ENCODE peak calls at places on chromosomes 5 and 9, in five cellular contexts. F, E, U, V and O are unnamed samples.

GRCh38 chr5:100311811-100312210 is 223.4 kb upstream of the FAM174A start:
- DNase-seq in F (peak), E (no peak), U (no peak), V (no peak), O (no peak)

GRCh38 chr5:35890021-35890740 is 33.5 kb downstream of the IL7R start:
- DNase-seq in F (no peak), E (peak), U (no peak), V (no peak), O (no peak)

GRCh38 chr9:116895956-116896355 is 208.9 kb downstream of the TRIM32 start:
- DNase-seq in F (no peak), E (no peak), U (no peak), V (no peak), O (no peak)

GRCh38 chr9:129394011-129394919 is 216.2 kb upstream of the IER5L start:
- DNase-seq in F (no peak), E (peak), U (no peak), V (peak), O (no peak)

GRCh38 chr5:43997647-43998251 is 391.5 kb downstream of the FGF10 start:
- DNase-seq in F (no peak), E (no peak), U (no peak), V (no peak), O (no peak)

GRCh38 chr5:155953335-155953734 is 373.6 kb upstream of the SGCD start:
- DNase-seq in F (no peak), E (no peak), U (no peak), V (no peak), O (no peak)

GRCh38 chr5:77518304-77518703 is 26.2 kb upstream of the WDR41 start:
- DNase-seq in F (peak), E (peak), U (no peak), V (no peak), O (no peak)

GRCh38 chr5:168603776-168604175 is 24.6 kb upstream of the PANK3 start:
- DNase-seq in F (no peak), E (no peak), U (no peak), V (no peak), O (no peak)

GRCh38 chr9:96655198-96655851 is at the start of gene PRXL2C:
- DNase-seq in F (peak), E (peak), U (peak), V (peak), O (peak)

GRCh38 chr5:135645336-135645735 is 66.5 kb upstream of the CXCL14 start:
- DNase-seq in F (no peak), E (no peak), U (no peak), V (no peak), O (no peak)

GRCh38 chr9:38443181-38443580 is 18.9 kb upstream of the IGFBPL1 start:
- DNase-seq in F (no peak), E (no peak), U (no peak), V (no peak), O (no peak)

GRCh38 chr9:131030239-131030977 is 21.4 kb downstream of the LAMC3 start:
- DNase-seq in F (no peak), E (no peak), U (no peak), V (no peak), O (no peak)

GRCh38 chr9:69601698-69602097 is 70.5 kb downstream of the APBA1 start:
- DNase-seq in F (peak), E (no peak), U (no peak), V (no peak), O (no peak)

GRCh38 chr9:125815568-125815967 is 68.4 kb downstream of the PBX3 start:
- DNase-seq in F (peak), E (no peak), U (no peak), V (no peak), O (no peak)

GRCh38 chr9:132572921-132573320 is 9.5 kb upstream of the BARHL1 start:
- DNase-seq in F (no peak), E (no peak), U (no peak), V (no peak), O (no peak)

GRCh38 chr5:75601567-75601966 is 9.7 kb upstream of the ANKDD1B start:
- DNase-seq in F (no peak), E (no peak), U (no peak), V (no peak), O (no peak)

GRCh38 chr9:69658987-69659677 is 13.0 kb downstream of the APBA1 start:
- DNase-seq in F (no peak), E (no peak), U (no peak), V (no peak), O (no peak)

GRCh38 chr5:43680286-43680685 is 77.3 kb downstream of the NNT start:
- DNase-seq in F (no peak), E (peak), U (no peak), V (no peak), O (no peak)

GRCh38 chr5:114176356-114176755 is 185.5 kb upstream of the KCNN2 start:
- DNase-seq in F (peak), E (no peak), U (no peak), V (no peak), O (no peak)

GRCh38 chr9:818958-819357 is 22.5 kb upstream of the DMRT1 start:
- DNase-seq in F (no peak), E (no peak), U (no peak), V (no peak), O (no peak)

GRCh38 chr5:52886206-52886605 is 98.5 kb downstream of the ITGA1 start:
- DNase-seq in F (no peak), E (no peak), U (no peak), V (no peak), O (no peak)

GRCh38 chr5:175728885-175729828 is 71.3 kb downstream of the HRH2 start:
- DNase-seq in F (no peak), E (no peak), U (no peak), V (peak), O (no peak)

GRCh38 chr9:134550584-134550983 is 91.0 kb upstream of the COL5A1 start:
- DNase-seq in F (no peak), E (no peak), U (no peak), V (no peak), O (no peak)

GRCh38 chr5:127386557-127386956 is 96.0 kb downstream of the MEGF10 start:
- DNase-seq in F (peak), E (no peak), U (no peak), V (no peak), O (no peak)

GRCh38 chr5:59317023-59317771 is 576.3 kb downstream of the PDE4D start:
- DNase-seq in F (peak), E (no peak), U (no peak), V (no peak), O (peak)

GRCh38 chr9:32723801-32724200 is 59.5 kb upstream of the TMEM215 start:
- DNase-seq in F (no peak), E (no peak), U (no peak), V (no peak), O (no peak)

GRCh38 chr5:56763711-56764466 is 51.5 kb upstream of the MAP3K1 start:
- DNase-seq in F (no peak), E (no peak), U (no peak), V (no peak), O (peak)

GRCh38 chr5:122192883-122193496 is 63.6 kb downstream of the ZNF474 start:
- DNase-seq in F (peak), E (peak), U (no peak), V (no peak), O (no peak)

GRCh38 chr9:126612813-126613641 is 701 bp upstream of the LMX1B start:
- DNase-seq in F (no peak), E (no peak), U (no peak), V (no peak), O (no peak)